ENCODE peak calls at places on chromosome 22, in four cellular contexts. One of them, this sample, is unnamed.

GRCh38 chr22:36599771-36600170 is 70.8 kb upstream of the EIF3D start:
- DNase-seq in endothelial cell: no peak
- DNase-seq in left cardiac atrium: no peak
- DNase-seq in mesenchymal stem cell: no peak
- DNase-seq in this sample: no peak

GRCh38 chr22:23086263-23086662 is 15.9 kb downstream of the GNAZ start:
- DNase-seq in endothelial cell: no peak
- DNase-seq in left cardiac atrium: no peak
- DNase-seq in mesenchymal stem cell: no peak
- DNase-seq in this sample: no peak

GRCh38 chr22:27885977-27886842 is 32.8 kb downstream of the PITPNB start:
- DNase-seq in endothelial cell: peak; percentile 36
- DNase-seq in left cardiac atrium: no peak
- DNase-seq in mesenchymal stem cell: peak; percentile 91
- DNase-seq in this sample: no peak

GRCh38 chr22:45672564-45673481 is 1.2 kb downstream of the ATXN10 start:
- DNase-seq in endothelial cell: no peak
- DNase-seq in left cardiac atrium: no peak
- DNase-seq in mesenchymal stem cell: no peak
- DNase-seq in this sample: no peak

GRCh38 chr22:36701941-36702640 is 1.5 kb downstream of the CACNG2 start:
- DNase-seq in endothelial cell: no peak
- DNase-seq in left cardiac atrium: no peak
- DNase-seq in mesenchymal stem cell: no peak
- DNase-seq in this sample: no peak

GRCh38 chr22:48496226-48496845 is 1331.3 kb downstream of the BRD1 start:
- DNase-seq in endothelial cell: no peak
- DNase-seq in left cardiac atrium: no peak
- DNase-seq in mesenchymal stem cell: no peak
- DNase-seq in this sample: no peak

GRCh38 chr22:19056951-19057401 is 65.2 kb downstream of the DGCR2 start:
- DNase-seq in endothelial cell: no peak
- DNase-seq in left cardiac atrium: no peak
- DNase-seq in mesenchymal stem cell: no peak
- DNase-seq in this sample: no peak

GRCh38 chr22:27881404-27881803 is 37.7 kb downstream of the PITPNB start:
- DNase-seq in endothelial cell: no peak
- DNase-seq in left cardiac atrium: no peak
- DNase-seq in mesenchymal stem cell: peak; percentile 54
- DNase-seq in this sample: no peak

GRCh38 chr22:36110306-36110791 is 50.2 kb downstream of the APOL3 start:
- DNase-seq in endothelial cell: no peak
- DNase-seq in left cardiac atrium: no peak
- DNase-seq in mesenchymal stem cell: no peak
- DNase-seq in this sample: no peak

GRCh38 chr22:42468841-42469240 is 36.6 kb upstream of the NFAM1 start:
- DNase-seq in endothelial cell: no peak
- DNase-seq in left cardiac atrium: no peak
- DNase-seq in mesenchymal stem cell: peak; percentile 1
- DNase-seq in this sample: no peak

GRCh38 chr22:50467341-50467740 is 7.5 kb downstream of the SBF1 start:
- DNase-seq in endothelial cell: no peak
- DNase-seq in left cardiac atrium: no peak
- DNase-seq in mesenchymal stem cell: no peak
- DNase-seq in this sample: no peak

GRCh38 chr22:22666307-22667091 is 22.1 kb downstream of the GGTLC2 start:
- DNase-seq in endothelial cell: peak; percentile 66
- DNase-seq in left cardiac atrium: no peak
- DNase-seq in mesenchymal stem cell: no peak
- DNase-seq in this sample: no peak

GRCh38 chr22:39906207-39906606 is 5.3 kb downstream of the GRAP2 start:
- DNase-seq in endothelial cell: no peak
- DNase-seq in left cardiac atrium: no peak
- DNase-seq in mesenchymal stem cell: no peak
- DNase-seq in this sample: no peak

GRCh38 chr22:45212306-45212709 is 28.4 kb downstream of the KIAA0930 start:
- DNase-seq in endothelial cell: peak; percentile 17
- DNase-seq in left cardiac atrium: peak; percentile 81
- DNase-seq in mesenchymal stem cell: peak; percentile 98
- DNase-seq in this sample: no peak

GRCh38 chr22:50101870-50102565 is 12.2 kb downstream of the MOV10L1 start:
- DNase-seq in endothelial cell: no peak
- DNase-seq in left cardiac atrium: no peak
- DNase-seq in mesenchymal stem cell: no peak
- DNase-seq in this sample: no peak

This sample was measured in 8988T.